ENCODE peak calls at places on chromosomes 2 and 18, in seven cellular contexts. F is endodermal cell; Y is uterus; D is spleen; P is CD8-positive, alpha-beta T cell; S is PC-9; U is thyroid gland. W is an unnamed sample.
A peak's percentile ranks its signal among the peaks of the same experiment; 100 is the strongest.

GRCh38 chr2:177639262-177639914 is 246.8 kb downstream of the AGPS start:
- DNase-seq in F (no peak), Y (no peak), D (no peak), P (no peak), S (no peak), U (no peak), W (no peak)

GRCh38 chr2:23653326-23653725 is 268.3 kb downstream of the KLHL29 start:
- DNase-seq in F (no peak), Y (no peak), D (no peak), P (no peak), S (no peak), U (no peak), W (no peak)

GRCh38 chr2:174595904-174596397 is 1.7 kb downstream of the WIPF1 start:
- DNase-seq in F (no peak), Y (no peak), D (no peak), P (no peak), S (no peak), U (no peak), W (no peak)

GRCh38 chr2:120878970-120879369 is 143.3 kb downstream of the GLI2 start:
- DNase-seq in F (no peak), Y (no peak), D (no peak), P (no peak), S (no peak), U (no peak), W (no peak)

GRCh38 chr2:213152888-213153287 is 1.5 kb upstream of the IKZF2 start:
- DNase-seq in F (no peak), Y (no peak), D (no peak), P (no peak), S (no peak), U (no peak), W (no peak)

GRCh38 chr2:8851811-8852560 is 14.6 kb upstream of the KIDINS220 start:
- DNase-seq in F (peak; percentile 65), Y (no peak), D (no peak), P (no peak), S (no peak), U (no peak), W (no peak)

GRCh38 chr2:128776461-128776971 is 457.8 kb upstream of the HS6ST1 start:
- DNase-seq in F (no peak), Y (no peak), D (peak; percentile 47), P (no peak), S (no peak), U (no peak), W (peak; percentile 5)

GRCh38 chr2:174635747-174636399 is 38.3 kb upstream of the WIPF1 start:
- DNase-seq in F (no peak), Y (no peak), D (no peak), P (no peak), S (no peak), U (no peak), W (no peak)

GRCh38 chr18:34709631-34710429 is at the start of gene DTNA:
- DNase-seq in F (no peak), Y (no peak), D (no peak), P (no peak), S (no peak), U (no peak), W (no peak)

GRCh38 chr18:78726326-78727056 is 253.1 kb upstream of the SALL3 start:
- DNase-seq in F (peak; percentile 20), Y (no peak), D (peak; percentile 58), P (no peak), S (no peak), U (no peak), W (no peak)

GRCh38 chr18:11653521-11653920 is 35.5 kb upstream of the GNAL start:
- DNase-seq in F (peak; percentile 31), Y (no peak), D (no peak), P (no peak), S (no peak), U (no peak), W (no peak)

GRCh38 chr2:39542523-39542922 is 105.4 kb upstream of the MAP4K3 start:
- DNase-seq in F (no peak), Y (no peak), D (no peak), P (no peak), S (no peak), U (no peak), W (no peak)

GRCh38 chr2:178208817-178209216 is 14.5 kb downstream of the OSBPL6 start:
- DNase-seq in F (no peak), Y (no peak), D (no peak), P (no peak), S (no peak), U (no peak), W (no peak)

GRCh38 chr2:239131521-239131920 is 269.3 kb downstream of the HDAC4 start:
- DNase-seq in F (no peak), Y (no peak), D (no peak), P (no peak), S (no peak), U (no peak), W (no peak)

GRCh38 chr2:3674446-3674845 is 16.4 kb downstream of the ALLC start:
- DNase-seq in F (no peak), Y (no peak), D (no peak), P (no peak), S (no peak), U (no peak), W (no peak)

GRCh38 chr2:97906309-97906708 is 89.4 kb downstream of the TMEM131 start:
- DNase-seq in F (no peak), Y (no peak), D (no peak), P (no peak), S (no peak), U (no peak), W (no peak)

GRCh38 chr2:183995632-183996031 is 602.7 kb upstream of the ZNF804A start:
- DNase-seq in F (no peak), Y (no peak), D (no peak), P (no peak), S (no peak), U (peak; percentile 33), W (peak; percentile 63)

GRCh38 chr2:64212801-64213321 is 68.6 kb upstream of the PELI1 start:
- DNase-seq in F (no peak), Y (no peak), D (no peak), P (no peak), S (peak; percentile 46), U (no peak), W (no peak)

GRCh38 chr2:126766295-126766694 is 110.3 kb downstream of the GYPC start:
- DNase-seq in F (peak; percentile 20), Y (no peak), D (no peak), P (no peak), S (no peak), U (no peak), W (no peak)

GRCh38 chr2:236748801-236749200 is 179.2 kb downstream of the ACKR3 start:
- DNase-seq in F (no peak), Y (no peak), D (no peak), P (no peak), S (peak; percentile 51), U (peak; percentile 92), W (peak; percentile 17)

GRCh38 chr2:26696352-26696816 is 3.9 kb downstream of the KCNK3 start:
- DNase-seq in F (peak; percentile 72), Y (no peak), D (no peak), P (no peak), S (peak; percentile 94), U (no peak), W (peak; percentile 95)

GRCh38 chr2:53129851-53130250 is 637.8 kb upstream of the CHAC2 start:
- DNase-seq in F (no peak), Y (no peak), D (no peak), P (no peak), S (peak; percentile 78), U (no peak), W (no peak)

GRCh38 chr2:66463206-66463605 is 28.3 kb downstream of the MEIS1 start:
- DNase-seq in F (no peak), Y (no peak), D (no peak), P (no peak), S (no peak), U (no peak), W (no peak)

GRCh38 chr2:46351388-46352141 is 54.4 kb downstream of the EPAS1 start:
- DNase-seq in F (peak; percentile 58), Y (no peak), D (peak; percentile 91), P (peak; percentile 65), S (no peak), U (peak; percentile 37), W (no peak)

GRCh38 chr18:23887035-23887434 is 127.5 kb upstream of the TTC39C start:
- DNase-seq in F (no peak), Y (no peak), D (no peak), P (no peak), S (no peak), U (no peak), W (no peak)
- H3K36me3 ChIP-seq in F (no peaks in the 10 kb centered on the region), Y (no peaks in the 10 kb centered on the region), D (no peaks in the 10 kb centered on the region), P (no peaks in the 10 kb centered on the region), S (no peaks in the 10 kb centered on the region), U (no peaks in the 10 kb centered on the region), W (no peaks in the 10 kb centered on the region)

DNA sequence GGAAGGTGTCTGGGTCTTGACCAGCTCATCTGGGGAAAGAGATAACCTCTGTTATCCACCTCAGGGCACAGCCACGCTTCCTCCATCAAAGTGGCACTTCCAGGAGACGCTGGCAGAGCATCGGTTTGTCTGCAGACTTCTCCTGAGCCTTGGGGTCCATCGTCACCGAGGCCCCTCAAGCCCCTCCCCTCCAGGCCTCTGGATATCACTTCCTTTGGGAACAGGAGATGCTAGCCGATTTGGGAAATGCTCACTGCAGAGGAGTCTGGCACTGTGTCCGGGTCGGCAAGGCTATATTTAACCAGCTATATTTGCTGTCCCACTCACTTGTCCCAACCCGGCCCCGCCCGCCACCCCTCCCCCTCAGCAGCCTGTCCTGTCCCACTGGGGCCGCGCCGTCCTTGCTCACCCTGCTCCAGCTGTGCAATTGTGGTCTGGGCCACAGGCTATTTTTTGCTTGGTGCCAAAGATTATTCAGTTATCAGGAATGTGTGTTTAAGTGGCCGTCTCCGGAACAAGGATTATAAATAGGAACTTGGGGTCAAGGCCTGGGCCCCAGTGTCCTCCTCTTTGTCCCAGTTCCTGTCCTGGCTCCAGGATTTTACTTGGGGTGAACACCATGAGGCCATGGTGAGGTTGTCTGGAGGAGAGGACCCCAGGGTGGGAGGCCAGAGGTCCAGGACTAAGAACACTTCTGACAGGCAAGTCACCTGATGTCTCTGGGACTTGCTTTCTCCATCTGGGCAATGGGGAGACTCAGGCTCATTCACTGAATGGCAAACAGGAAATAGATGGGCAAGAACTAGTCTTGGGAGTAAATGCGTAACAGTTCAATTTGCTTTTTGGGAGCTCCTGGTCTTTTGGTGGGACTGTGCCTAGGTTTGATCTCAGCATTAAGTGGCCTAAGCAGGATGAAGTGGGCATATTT is 263.6 kb downstream of the DYSF start:
- DNase-seq in F (peak; percentile 32), Y (peak; percentile 57), D (peak; percentile 83), P (no peak), S (peak; percentile 95), U (peak; percentile 31), W (peak; percentile 62)
- H3K4me1 ChIP-seq in F (no peaks in the 10 kb centered on the region), Y (no peaks in the 10 kb centered on the region), D (peaks cover 35% of the 10 kb centered on the region), P (no peaks in the 10 kb centered on the region), S (peaks cover 62% of the 10 kb centered on the region), U (peaks cover 34% of the 10 kb centered on the region), W (peaks cover 45% of the 10 kb centered on the region)

DNA sequence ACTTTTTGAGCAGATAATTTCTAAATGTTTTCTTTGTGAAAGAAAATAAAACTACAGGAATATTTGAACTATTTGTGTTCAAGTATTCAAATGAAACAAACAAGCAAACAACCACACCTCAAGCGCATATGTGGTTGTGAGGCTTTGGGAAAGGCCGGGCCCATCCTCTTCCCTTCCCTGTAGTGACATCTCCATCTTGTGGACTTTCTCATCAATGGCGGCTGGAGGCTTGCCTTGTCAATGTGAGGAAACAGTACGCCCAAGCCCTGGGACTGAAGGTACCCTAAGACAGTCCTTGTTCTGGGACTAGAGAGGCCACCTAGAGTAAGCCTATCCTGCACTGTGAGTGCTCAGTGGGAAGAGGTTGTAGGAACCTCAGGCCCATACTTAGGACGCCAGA is 166.8 kb downstream of the TPGS2 start:
- DNase-seq in F (peak; percentile 80), Y (no peak), D (no peak), P (no peak), S (no peak), U (no peak), W (no peak)
- TF ChIP-seq CTCF in F (peak; percentile 72), Y (no peak), D (no peak), P (no peak), S (no peak), U (no peak), W (no peak)

GRCh38 chr2:60906395-60906794 is 25.0 kb downstream of the REL start:
- DNase-seq in F (no peak), Y (no peak), D (no peak), P (no peak), S (no peak), U (no peak), W (no peak)
- H3K36me3 ChIP-seq in F (peaks cover 10% of the 10 kb centered on the region), Y (no peaks in the 10 kb centered on the region), D (no peaks in the 10 kb centered on the region), P (peaks cover 6% of the 10 kb centered on the region), S (peaks cover 4% of the 10 kb centered on the region), U (no peaks in the 10 kb centered on the region), W (no peaks in the 10 kb centered on the region)

W was measured in body of pancreas.